ENCODE peak calls at places on chromosome 4, in four cellular contexts. One of them, this sample, is unnamed.

GRCh38 chr4:19748911-19749473 is 502.7 kb upstream of the SLIT2 start:
- DNase-seq in GM23338: no peak
- DNase-seq in SK-N-SH: no peak
- DNase-seq in hepatocyte: no peak
- DNase-seq in this sample: no peak

GRCh38 chr4:162791321-162791720 is 375.4 kb downstream of the NAF1 start:
- DNase-seq in SK-N-SH: no peak
- DNase-seq in hepatocyte: no peak
- DNase-seq in GM23338: no peak
- DNase-seq in this sample: no peak

GRCh38 chr4:113699772-113700171 is 61.8 kb downstream of the CAMK2D start:
- DNase-seq in SK-N-SH: no peak
- DNase-seq in GM23338: no peak
- DNase-seq in hepatocyte: no peak
- DNase-seq in this sample: no peak

GRCh38 chr4:10704050-10704810 is 19.7 kb upstream of the CLNK start:
- DNase-seq in SK-N-SH: no peak
- DNase-seq in hepatocyte: no peak
- DNase-seq in GM23338: no peak
- DNase-seq in this sample: no peak

GRCh38 chr4:90727938-90728337 is 600.7 kb downstream of the CCSER1 start:
- DNase-seq in GM23338: peak
- DNase-seq in hepatocyte: no peak
- DNase-seq in SK-N-SH: no peak
- DNase-seq in this sample: no peak

GRCh38 chr4:11700751-11701226 is 272.1 kb upstream of the HS3ST1 start:
- DNase-seq in GM23338: no peak
- DNase-seq in hepatocyte: no peak
- DNase-seq in SK-N-SH: no peak
- DNase-seq in this sample: no peak

GRCh38 chr4:129136433-129136832 is 40.5 kb downstream of the C4orf33 start:
- DNase-seq in hepatocyte: no peak
- DNase-seq in SK-N-SH: no peak
- DNase-seq in GM23338: no peak
- DNase-seq in this sample: no peak

GRCh38 chr4:186104895-186105720 is 604 bp downstream of the FAM149A start:
- DNase-seq in GM23338: peak
- DNase-seq in hepatocyte: peak
- DNase-seq in SK-N-SH: peak
- DNase-seq in this sample: no peak

GRCh38 chr4:78079701-78080430 is 22.7 kb downstream of the FRAS1 start:
- DNase-seq in SK-N-SH: no peak
- DNase-seq in GM23338: no peak
- DNase-seq in hepatocyte: no peak
- DNase-seq in this sample: no peak

GRCh38 chr4:55507612-55508011 is 39.1 kb downstream of the CLOCK start:
- DNase-seq in hepatocyte: no peak
- DNase-seq in GM23338: no peak
- DNase-seq in SK-N-SH: no peak
- DNase-seq in this sample: no peak

GRCh38 chr4:125526420-125526819 is 211.7 kb downstream of the FAT4 start:
- DNase-seq in GM23338: no peak
- DNase-seq in SK-N-SH: no peak
- DNase-seq in hepatocyte: no peak
- DNase-seq in this sample: no peak

GRCh38 chr4:135098061-135098460 is 896.5 kb upstream of the PABPC4L start:
- DNase-seq in GM23338: no peak
- DNase-seq in SK-N-SH: no peak
- DNase-seq in hepatocyte: no peak
- DNase-seq in this sample: no peak
- H2AFZ ChIP-seq in GM23338: peak
- H2AFZ ChIP-seq in SK-N-SH: no peak
- H2AFZ ChIP-seq in hepatocyte: no peak
- H2AFZ ChIP-seq in this sample: no peak

GRCh38 chr4:1249148-1249730 is 309 bp upstream of the CTBP1 start:
- DNase-seq in SK-N-SH: peak
- DNase-seq in GM23338: peak
- DNase-seq in hepatocyte: peak
- DNase-seq in this sample: peak

GRCh38 chr4:1250921-1251772 is 2.2 kb upstream of the CTBP1 start:
- DNase-seq in GM23338: no peak
- DNase-seq in hepatocyte: peak
- DNase-seq in SK-N-SH: no peak
- DNase-seq in this sample: no peak

GRCh38 chr4:1250527-1250812 is 1.5 kb upstream of the CTBP1 start:
- DNase-seq in SK-N-SH: peak
- DNase-seq in hepatocyte: no peak
- DNase-seq in GM23338: no peak
- DNase-seq in this sample: no peak

GRCh38 chr4:1248262-1249147 is at the start of gene CTBP1:
- DNase-seq in hepatocyte: peak
- DNase-seq in GM23338: peak
- DNase-seq in SK-N-SH: peak
- DNase-seq in this sample: peak

DNA sequence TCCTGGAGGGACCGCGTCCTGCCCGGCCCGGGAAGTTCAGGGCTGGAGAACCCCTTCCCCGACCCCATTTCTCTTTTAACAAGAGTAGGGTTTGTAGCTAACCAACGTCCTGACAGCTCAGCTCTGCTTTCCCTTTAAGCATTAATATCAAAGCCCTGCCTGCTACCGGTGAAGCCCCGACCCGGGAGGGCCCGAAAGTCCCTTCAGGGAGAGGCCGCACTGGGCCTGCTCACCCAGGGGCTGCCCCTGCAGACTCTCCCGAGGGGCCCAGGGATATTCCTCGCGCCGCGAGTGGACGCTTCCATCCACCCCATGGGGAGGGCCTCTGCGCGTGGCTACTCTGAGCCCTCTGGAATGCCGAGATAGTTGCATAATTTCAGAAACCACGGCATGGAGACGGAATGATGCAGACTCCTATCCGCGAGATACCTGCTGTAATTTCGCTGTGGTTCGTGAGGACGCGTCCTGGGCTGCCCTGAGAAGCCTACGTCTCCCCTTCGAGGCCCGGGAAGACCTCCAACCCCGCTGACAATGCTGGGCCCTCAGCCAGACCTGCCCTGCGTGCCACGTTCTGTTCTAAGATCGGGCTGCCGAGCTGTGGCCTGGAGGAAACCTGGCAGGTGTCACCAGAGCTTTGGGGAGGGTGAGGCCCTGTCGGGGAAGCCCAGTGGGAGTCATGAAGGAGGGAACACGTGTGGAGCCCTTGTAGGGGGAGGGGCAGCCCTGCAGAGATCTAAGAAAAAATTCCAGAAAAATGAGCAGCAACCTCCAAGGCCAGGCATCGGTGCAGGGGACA is 999 bp upstream of the CTBP1 start:
- DNase-seq in SK-N-SH: peak
- DNase-seq in GM23338: peak
- DNase-seq in hepatocyte: peak
- DNase-seq in this sample: no peak
- TF ChIP-seq EZH2phosphoT487 in SK-N-SH: no peak
- TF ChIP-seq EZH2phosphoT487 in GM23338: no peak
- TF ChIP-seq EZH2phosphoT487 in hepatocyte: no peak
- TF ChIP-seq EZH2phosphoT487 in this sample: no peak

GRCh38 chr4:15352508-15352907 is 75.3 kb upstream of the C1QTNF7 start:
- DNase-seq in hepatocyte: no peak
- DNase-seq in GM23338: no peak
- DNase-seq in SK-N-SH: no peak
- DNase-seq in this sample: no peak

GRCh38 chr4:15354790-15355418 is 72.9 kb upstream of the C1QTNF7 start:
- DNase-seq in GM23338: no peak
- DNase-seq in hepatocyte: no peak
- DNase-seq in SK-N-SH: no peak
- DNase-seq in this sample: peak

GRCh38 chr4:15354358-15354757 is 73.5 kb upstream of the C1QTNF7 start:
- DNase-seq in hepatocyte: no peak
- DNase-seq in SK-N-SH: no peak
- DNase-seq in GM23338: no peak
- DNase-seq in this sample: no peak

GRCh38 chr4:15353207-15353606 is 74.6 kb upstream of the C1QTNF7 start:
- DNase-seq in GM23338: no peak
- DNase-seq in hepatocyte: no peak
- DNase-seq in SK-N-SH: no peak
- DNase-seq in this sample: no peak

DNA sequence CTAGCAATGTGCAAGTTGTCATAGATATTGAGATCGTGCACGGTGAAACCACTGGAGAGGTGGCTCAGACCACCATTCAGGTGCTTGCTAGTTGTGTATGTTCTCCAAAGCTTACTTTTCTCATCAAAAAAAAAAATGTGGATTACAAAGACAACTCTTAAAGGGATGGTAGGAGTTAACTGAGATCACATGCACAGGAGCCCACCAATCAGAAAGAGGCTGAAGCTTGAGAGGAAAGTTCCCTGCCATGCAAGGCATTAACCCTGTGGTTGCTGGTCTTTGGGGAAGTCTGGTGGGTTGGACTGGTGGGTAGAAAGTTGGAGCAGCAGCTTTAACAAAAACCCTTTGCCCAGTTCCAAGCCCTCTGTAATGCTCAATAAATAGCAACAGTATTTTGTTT is 72.4 kb upstream of the C1QTNF7 start:
- DNase-seq in SK-N-SH: no peak
- DNase-seq in GM23338: peak
- DNase-seq in hepatocyte: no peak
- DNase-seq in this sample: no peak
- H2AFZ ChIP-seq in SK-N-SH: no peak
- H2AFZ ChIP-seq in GM23338: peak
- H2AFZ ChIP-seq in hepatocyte: no peak
- H2AFZ ChIP-seq in this sample: no peak

DNA sequence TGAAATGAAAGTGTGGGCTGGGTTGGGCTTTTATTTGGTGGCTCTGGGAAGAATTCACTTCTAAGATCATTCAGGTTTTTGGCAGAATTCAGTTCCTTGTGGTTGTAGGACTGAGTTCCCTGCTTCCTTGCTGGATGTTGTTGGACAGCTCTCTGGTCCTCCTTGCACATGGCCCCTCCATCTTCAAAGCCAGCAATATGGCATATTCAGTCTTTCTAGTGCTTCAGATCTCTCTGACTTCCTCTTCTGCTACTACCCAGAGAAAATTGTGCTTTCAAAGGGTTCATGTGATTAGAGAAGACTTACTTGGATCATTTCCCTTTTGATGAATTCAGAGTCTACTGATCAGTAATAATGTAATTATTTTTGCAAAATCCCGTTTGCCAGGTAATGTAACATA is 12.8 kb upstream of the IGFBP7 start:
- DNase-seq in GM23338: no peak
- DNase-seq in hepatocyte: no peak
- DNase-seq in SK-N-SH: no peak
- DNase-seq in this sample: no peak
- TF ChIP-seq EZH2phosphoT487 in GM23338: no peak
- TF ChIP-seq EZH2phosphoT487 in hepatocyte: no peak
- TF ChIP-seq EZH2phosphoT487 in SK-N-SH: no peak
- TF ChIP-seq EZH2phosphoT487 in this sample: no peak

GRCh38 chr4:73883306-73883705 is 14.1 kb downstream of the CXCL1 start:
- DNase-seq in SK-N-SH: no peak
- DNase-seq in GM23338: no peak
- DNase-seq in hepatocyte: no peak
- DNase-seq in this sample: no peak
- H2AFZ ChIP-seq in SK-N-SH: no peak
- H2AFZ ChIP-seq in GM23338: no peak
- H2AFZ ChIP-seq in hepatocyte: no peak
- H2AFZ ChIP-seq in this sample: no peak

This sample was measured in OCI-LY7.